ENCODE peak calls at places on chromosomes 5 and 9, in ten cellular contexts. P is CD4-positive, CD25-positive, alpha-beta regulatory T cell; K is NCI-H82; B is foreskin fibroblast; Q is WTC11; G is ACHN; F is MM.1S; J is NCI-H1417; V is stimulated activated naive CD4-positive, alpha-beta T cell treated with Interleukin-2 at 50 U/mL for 16 hours; A is dermis blood vessel endothelial cell. U is an unnamed sample.

GRCh38 chr9:23621924-23622323 is 204.1 kb downstream of the ELAVL2 start:
- DNase-seq in P (no peak), K (no peak), B (no peak), Q (no peak), G (no peak), F (no peak), J (no peak), V (no peak), A (peak), U (no peak)

GRCh38 chr5:74312746-74313145 is 327.8 kb downstream of the ENC1 start:
- DNase-seq in P (no peak), K (no peak), B (no peak), Q (no peak), G (no peak), F (no peak), J (no peak), V (no peak), A (no peak), U (no peak)

GRCh38 chr5:76500633-76501393 is 97.7 kb downstream of the IQGAP2 start:
- DNase-seq in P (no peak), K (no peak), B (no peak), Q (no peak), G (no peak), F (no peak), J (no peak), V (no peak), A (no peak), U (no peak)

GRCh38 chr9:130689937-130690700 is 3.5 kb upstream of the EXOSC2 start:
- DNase-seq in P (peak), K (peak), B (peak), Q (peak), G (peak), F (peak), J (peak), V (no peak), A (peak), U (no peak)

GRCh38 chr9:106284300-106284699 is 578.7 kb upstream of the ZNF462 start:
- DNase-seq in P (no peak), K (peak), B (no peak), Q (peak), G (no peak), F (no peak), J (peak), V (no peak), A (no peak), U (no peak)

GRCh38 chr5:54876561-54876960 is 108.8 kb downstream of the ESM1 start:
- DNase-seq in P (no peak), K (no peak), B (no peak), Q (no peak), G (no peak), F (no peak), J (no peak), V (no peak), A (no peak), U (no peak)

GRCh38 chr5:34450338-34450737 is 205.8 kb upstream of the RAI14 start:
- DNase-seq in P (no peak), K (no peak), B (no peak), Q (no peak), G (no peak), F (no peak), J (no peak), V (no peak), A (no peak), U (no peak)

GRCh38 chr5:395156-395920 is 47.6 kb upstream of the EXOC3 start:
- DNase-seq in P (no peak), K (no peak), B (peak), Q (no peak), G (peak), F (no peak), J (no peak), V (no peak), A (peak), U (no peak)

GRCh38 chr5:95810305-95811125 is 12.0 kb downstream of the GLRX start:
- DNase-seq in P (no peak), K (no peak), B (no peak), Q (no peak), G (no peak), F (no peak), J (no peak), V (no peak), A (no peak), U (no peak)

GRCh38 chr5:176874198-176874780 is 24.9 kb downstream of the HK3 start:
- DNase-seq in P (no peak), K (no peak), B (no peak), Q (no peak), G (no peak), F (no peak), J (no peak), V (no peak), A (no peak), U (no peak)

U was measured in naive B cell.